ENCODE peak calls at places on chromosomes 16 and 17, in five cellular contexts. U is EL, Y is smooth muscle cell of the brain vasculature, G is neural crest cell, Z is skeletal muscle cell. B is an unnamed sample.

GRCh38 chr16:29805232-29806095 is 865 bp upstream of the MAZ start:
- DNase-seq in U (peak; percentile 97), Y (peak; percentile 91), G (peak; percentile 96), Z (peak; percentile 91), B (peak; percentile 84)

GRCh38 chr16:477758-478157 is 49.8 kb upstream of the CAPN15 start:
- DNase-seq in U (no peak), Y (no peak), G (no peak), Z (no peak), B (no peak)

GRCh38 chr17:38431343-38432145 is 3.3 kb downstream of the ARHGAP23 start:
- DNase-seq in U (no peak), Y (no peak), G (no peak), Z (no peak), B (no peak)

GRCh38 chr16:617855-618254 is 12.9 kb upstream of the WFIKKN1 start:
- DNase-seq in U (no peak), Y (no peak), G (no peak), Z (no peak), B (no peak)

GRCh38 chr17:45336390-45337182 is 19.8 kb upstream of the MAP3K14 start:
- DNase-seq in U (no peak), Y (no peak), G (no peak), Z (no peak), B (peak; percentile 39)

GRCh38 chr17:79702071-79702470 is 28.7 kb upstream of the ENPP7 start:
- DNase-seq in U (no peak), Y (no peak), G (no peak), Z (no peak), B (no peak)

GRCh38 chr16:64137976-64138375 is 983.9 kb downstream of the CDH11 start:
- DNase-seq in U (no peak), Y (no peak), G (no peak), Z (no peak), B (no peak)

GRCh38 chr16:1286492-1287094 is 22.8 kb upstream of the UBE2I start:
- DNase-seq in U (no peak), Y (no peak), G (no peak), Z (no peak), B (no peak)

GRCh38 chr17:66485272-66485947 is 183.0 kb downstream of the PRKCA start:
- DNase-seq in U (no peak), Y (no peak), G (no peak), Z (no peak), B (no peak)

GRCh38 chr16:354971-355441 is 2.5 kb upstream of the AXIN1 start:
- DNase-seq in U (no peak), Y (no peak), G (no peak), Z (no peak), B (no peak)

B was measured in K562.